ENCODE peak calls at places on chromosome 7, in five cellular contexts. I is heart left ventricle; H is mammary epithelial cell; M is adrenal gland; C is CD4-positive, alpha-beta T cell. A is an unnamed sample.
A peak's percentile ranks its signal among the peaks of the same experiment; 100 is the strongest.

GRCh38 chr7:122674502-122674901 is 24.4 kb downstream of the RNF133 start:
- DNase-seq in I (no peak), H (peak; percentile 27), M (peak; percentile 39), C (no peak), A (no peak)

GRCh38 chr7:17882685-17883084 is 57.6 kb downstream of the SNX13 start:
- DNase-seq in I (no peak), H (no peak), M (no peak), C (no peak), A (no peak)

GRCh38 chr7:149228831-149229471 is 10.5 kb upstream of the ZNF212 start:
- DNase-seq in I (no peak), H (no peak), M (no peak), C (no peak), A (no peak)

GRCh38 chr7:80480566-80480965 is 31.3 kb downstream of the GNAT3 start:
- DNase-seq in I (no peak), H (no peak), M (no peak), C (no peak), A (peak; percentile 19)

GRCh38 chr7:67821116-67821515 is 824.5 kb downstream of the TYW1 start:
- DNase-seq in I (no peak), H (no peak), M (no peak), C (no peak), A (no peak)

GRCh38 chr7:28685660-28686417 is 272.3 kb downstream of the TRIL start:
- DNase-seq in I (peak; percentile 93), H (peak; percentile 96), M (peak; percentile 96), C (no peak), A (peak; percentile 97)

GRCh38 chr7:133369130-133369529 is 116.3 kb downstream of the EXOC4 start:
- DNase-seq in I (no peak), H (no peak), M (no peak), C (no peak), A (no peak)

GRCh38 chr7:141641876-141642275 is 60.1 kb downstream of the DENND11 start:
- DNase-seq in I (no peak), H (no peak), M (no peak), C (no peak), A (no peak)

GRCh38 chr7:380226-380550 is 90.2 kb downstream of the FOXL3 start:
- DNase-seq in I (no peak), H (no peak), M (no peak), C (no peak), A (peak; percentile 31)

GRCh38 chr7:17374654-17375053 is 76.2 kb downstream of the AHR start:
- DNase-seq in I (no peak), H (no peak), M (no peak), C (no peak), A (no peak)

GRCh38 chr7:114130860-114131259 is 212.1 kb upstream of the PPP1R3A start:
- DNase-seq in I (no peak), H (no peak), M (no peak), C (no peak), A (peak; percentile 54)

GRCh38 chr7:108570146-108570755 is 577 bp downstream of the DNAJB9 start:
- DNase-seq in I (peak; percentile 36), H (peak; percentile 68), M (peak; percentile 60), C (peak; percentile 41), A (peak; percentile 37)

GRCh38 chr7:138449580-138449979 is 10.5 kb upstream of the TRIM24 start:
- DNase-seq in I (no peak), H (no peak), M (no peak), C (peak; percentile 36), A (peak; percentile 57)

GRCh38 chr7:43679210-43680068 is 49.9 kb downstream of the COA1 start:
- DNase-seq in I (no peak), H (no peak), M (no peak), C (no peak), A (no peak)

GRCh38 chr7:123784263-123784662 is 35.5 kb upstream of the WASL start:
- DNase-seq in I (no peak), H (no peak), M (no peak), C (no peak), A (no peak)

GRCh38 chr7:44846816-44847508 is 925 bp downstream of the H2AZ2 start:
- DNase-seq in I (no peak), H (no peak), M (no peak), C (no peak), A (peak; percentile 16)

GRCh38 chr7:101874028-101874427 is 56.6 kb downstream of the CUX1 start:
- DNase-seq in I (no peak), H (no peak), M (no peak), C (no peak), A (no peak)

GRCh38 chr7:45718464-45719330 is 144.5 kb downstream of the ADCY1 start:
- DNase-seq in I (no peak), H (no peak), M (no peak), C (no peak), A (peak; percentile 53)

GRCh38 chr7:65509368-65510186 is 135.9 kb downstream of the ZNF92 start:
- DNase-seq in I (peak; percentile 20), H (peak; percentile 0), M (peak; percentile 18), C (no peak), A (no peak)

GRCh38 chr7:34158311-34158710 is 253.0 kb downstream of the BMPER start:
- DNase-seq in I (peak; percentile 63), H (no peak), M (no peak), C (no peak), A (no peak)

GRCh38 chr7:101598422-101598957 is 30.6 kb downstream of the MYL10 start:
- DNase-seq in I (no peak), H (peak; percentile 94), M (no peak), C (no peak), A (no peak)

GRCh38 chr7:34544621-34545020 is 113.4 kb upstream of the NPSR1 start:
- DNase-seq in I (no peak), H (no peak), M (no peak), C (no peak), A (no peak)

GRCh38 chr7:94912085-94912484 is 4.7 kb downstream of the PPP1R9A start:
- DNase-seq in I (no peak), H (no peak), M (no peak), C (no peak), A (no peak)

GRCh38 chr7:101747758-101748345 is 69.6 kb upstream of the CUX1 start:
- DNase-seq in I (no peak), H (no peak), M (no peak), C (no peak), A (no peak)

GRCh38 chr7:36153571-36154097 is 580 bp downstream of the EEPD1 start:
- DNase-seq in I (peak; percentile 60), H (no peak), M (peak; percentile 60), C (no peak), A (no peak)

GRCh38 chr7:34772296-34772695 is 114.3 kb downstream of the NPSR1 start:
- DNase-seq in I (no peak), H (no peak), M (no peak), C (no peak), A (no peak)

GRCh38 chr7:5692112-5692844 is 89.2 kb downstream of the RNF216 start:
- DNase-seq in I (peak; percentile 94), H (peak; percentile 93), M (peak; percentile 76), C (no peak), A (peak; percentile 75)

GRCh38 chr7:139426258-139427028 is 57.0 kb downstream of the KLRG2 start:
- DNase-seq in I (peak; percentile 47), H (peak; percentile 71), M (no peak), C (no peak), A (no peak)

GRCh38 chr7:12583922-12584321 is 13.4 kb downstream of the SCIN start:
- DNase-seq in I (no peak), H (no peak), M (no peak), C (no peak), A (no peak)
- H3K27ac ChIP-seq in I (no peak overlapping the region), H (no peak overlapping the region), M (no peak overlapping the region), C (no peak overlapping the region), A (no peak overlapping the region)

DNA sequence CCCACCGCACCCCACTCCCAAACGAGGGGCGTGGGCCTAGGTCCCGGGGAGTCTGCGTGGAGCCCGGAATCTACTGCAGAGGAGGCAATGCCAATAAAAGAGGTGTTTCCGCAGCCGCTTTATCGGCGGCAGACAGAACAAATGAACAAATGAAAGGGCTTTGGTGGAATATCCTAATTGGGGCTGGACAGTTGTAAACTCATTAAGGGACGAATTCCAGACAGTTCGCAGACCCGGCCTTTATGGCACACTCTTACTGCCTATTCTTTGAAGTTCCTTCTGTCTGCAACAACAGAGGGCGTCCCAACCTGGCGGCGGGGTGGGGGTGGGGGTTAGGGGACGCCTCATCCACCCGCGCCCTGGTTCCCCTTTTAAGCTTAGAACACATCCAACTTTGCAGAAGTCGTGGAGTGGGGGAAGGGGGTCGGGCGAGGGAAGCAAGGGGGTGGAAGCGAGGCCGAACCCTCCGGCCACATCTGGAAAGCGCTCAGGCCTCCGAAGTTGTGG is 4.1 kb downstream of the HOXA9 start:
- DNase-seq in I (no peak), H (no peak), M (no peak), C (no peak), A (no peak)
- H3K27ac ChIP-seq in I (no peak overlapping the region), H (no peak overlapping the region), M (peak overlapping the region; percentile 63), C (no peak overlapping the region), A (peak overlapping the region; percentile 95)

GRCh38 chr7:150566572-150566971 is 618 bp upstream of the GIMAP4 start:
- DNase-seq in I (no peak), H (no peak), M (no peak), C (no peak), A (no peak)
- H3K27ac ChIP-seq in I (peak overlapping the region; percentile 93), H (no peak overlapping the region), M (peak overlapping the region; percentile 22), C (peak overlapping the region; percentile 81), A (no peak overlapping the region)

GRCh38 chr7:130987092-130987491 is 253.1 kb upstream of the KLF14 start:
- DNase-seq in I (no peak), H (peak; percentile 55), M (no peak), C (no peak), A (no peak)
- H3K27ac ChIP-seq in I (no peak overlapping the region), H (peak overlapping the region; percentile 80), M (no peak overlapping the region), C (peak overlapping the region; percentile 30), A (no peak overlapping the region)

GRCh38 chr7:130985361-130985760 is 251.4 kb upstream of the KLF14 start:
- DNase-seq in I (no peak), H (no peak), M (no peak), C (no peak), A (no peak)
- H3K27ac ChIP-seq in I (peak overlapping the region; percentile 28), H (no peak overlapping the region), M (no peak overlapping the region), C (peak overlapping the region; percentile 49), A (no peak overlapping the region)

GRCh38 chr7:25968205-25968993 is 183.6 kb upstream of the NFE2L3 start:
- DNase-seq in I (no peak), H (no peak), M (no peak), C (no peak), A (peak; percentile 47)

GRCh38 chr7:25965405-25966123 is 186.4 kb upstream of the NFE2L3 start:
- DNase-seq in I (no peak), H (no peak), M (no peak), C (no peak), A (no peak)

GRCh38 chr7:25970381-25970780 is 181.6 kb upstream of the NFE2L3 start:
- DNase-seq in I (no peak), H (no peak), M (no peak), C (no peak), A (no peak)

GRCh38 chr7:25966469-25966868 is 185.5 kb upstream of the NFE2L3 start:
- DNase-seq in I (no peak), H (no peak), M (no peak), C (no peak), A (no peak)

GRCh38 chr7:25967278-25968204 is 184.5 kb upstream of the NFE2L3 start:
- DNase-seq in I (no peak), H (no peak), M (no peak), C (no peak), A (no peak)
- H3K27ac ChIP-seq in I (no peak overlapping the region), H (no peak overlapping the region), M (no peak overlapping the region), C (no peak overlapping the region), A (no peak overlapping the region)

A was measured in SJCRH30.